ENCODE peak calls at places on chromosomes 16 and 17, in four cellular contexts. W is naive thymus-derived CD4-positive, alpha-beta T cell; H is fibroblast of lung; B is ascending aorta. U is an unnamed sample.

GRCh38 chr17:62750502-62751349 is 57.4 kb downstream of the MARCHF10 start:
- DNase-seq in B (no peak), W (no peak), H (peak; percentile 38), U (peak; percentile 22)

GRCh38 chr17:29594441-29595090 is 1.6 kb downstream of the ANKRD13B start:
- DNase-seq in B (no peak), H (no peak), W (no peak), U (no peak)

GRCh38 chr17:64155751-64156544 is 26.0 kb upstream of the ERN1 start:
- DNase-seq in B (no peak), W (no peak), H (peak; percentile 45), U (no peak)

GRCh38 chr17:21286066-21286770 is 1.7 kb downstream of the MAP2K3 start:
- DNase-seq in B (peak; percentile 99), H (peak; percentile 99), W (no peak), U (peak; percentile 94)

GRCh38 chr17:48068491-48068961 is 20.4 kb downstream of the NFE2L1 start:
- DNase-seq in B (no peak), W (no peak), H (peak; percentile 49), U (peak; percentile 63)

GRCh38 chr17:39755550-39756375 is 18.0 kb downstream of the GRB7 start:
- DNase-seq in W (peak; percentile 58), B (no peak), H (no peak), U (no peak)

GRCh38 chr16:54286330-54287017 is at the start of gene IRX3:
- DNase-seq in W (no peak), B (peak; percentile 83), H (peak; percentile 84), U (peak; percentile 67)

GRCh38 chr17:74042744-74043486 is 160.6 kb upstream of the RPL38 start:
- DNase-seq in H (peak; percentile 85), W (no peak), B (peak; percentile 84), U (peak; percentile 64)

GRCh38 chr16:54280751-54281150 is 5.8 kb downstream of the IRX3 start:
- DNase-seq in H (peak; percentile 36), W (no peak), B (peak; percentile 34), U (no peak)

U was measured in kidney glomerular epithelial cell.